ENCODE peak calls at places on chromosomes 3 and 15, in six cellular contexts. V is HepG2, D is sigmoid colon, Y is prostate gland, R is endothelial cell of umbilical vein, A is K562. C is an unnamed sample.
A peak's percentile ranks its signal among the peaks of the same experiment; 100 is the strongest.

GRCh38 chr3:184658223-184658860 is 53.5 kb downstream of the MAGEF1 start:
- DNase-seq in V (no peak), D (no peak), Y (no peak), R (no peak), A (no peak), C (no peak)

GRCh38 chr3:192444791-192445106 is 282.6 kb downstream of the FGF12 start:
- DNase-seq in V (no peak), D (no peak), Y (no peak), R (no peak), A (no peak), C (no peak)

GRCh38 chr3:116863842-116864626 is 154.5 kb downstream of the TUSC7 start:
- DNase-seq in V (peak; percentile 1), D (no peak), Y (no peak), R (peak; percentile 79), A (no peak), C (no peak)

GRCh38 chr3:107241217-107241616 is 136.0 kb upstream of the CCDC54 start:
- DNase-seq in V (no peak), D (no peak), Y (peak; percentile 22), R (no peak), A (peak; percentile 11), C (no peak)

GRCh38 chr3:185400866-185401265 is 37.9 kb downstream of the MAP3K13 start:
- DNase-seq in V (no peak), D (no peak), Y (no peak), R (no peak), A (no peak), C (no peak)

GRCh38 chr3:81419196-81419595 is 342.2 kb downstream of the GBE1 start:
- DNase-seq in V (peak; percentile 1), D (no peak), Y (no peak), R (peak; percentile 43), A (no peak), C (no peak)

GRCh38 chr3:30266536-30266935 is 339.9 kb upstream of the TGFBR2 start:
- DNase-seq in V (no peak), D (no peak), Y (no peak), R (no peak), A (no peak), C (no peak)

GRCh38 chr15:58839485-58839884 is 68.4 kb downstream of the MINDY2 start:
- DNase-seq in V (peak; percentile 24), D (no peak), Y (no peak), R (no peak), A (peak; percentile 12), C (no peak)

GRCh38 chr15:68298882-68299381 is 21.4 kb downstream of the FEM1B start:
- DNase-seq in V (no peak), D (no peak), Y (no peak), R (no peak), A (no peak), C (no peak)

GRCh38 chr3:194279106-194279505 is 72.0 kb downstream of the CPN2 start:
- DNase-seq in V (no peak), D (peak; percentile 50), Y (no peak), R (no peak), A (no peak), C (peak; percentile 52)

GRCh38 chr3:22209578-22209977 is 458.6 kb upstream of the ZNF385D start:
- DNase-seq in V (no peak), D (no peak), Y (no peak), R (no peak), A (no peak), C (no peak)

GRCh38 chr3:132538072-132538471 is 59.0 kb upstream of the ACKR4 start:
- DNase-seq in V (peak; percentile 71), D (no peak), Y (peak; percentile 17), R (no peak), A (no peak), C (no peak)

GRCh38 chr15:96038650-96039049 is 291.9 kb upstream of the NR2F2 start:
- DNase-seq in V (no peak), D (no peak), Y (no peak), R (no peak), A (no peak), C (no peak)

GRCh38 chr3:141289228-141289772 is 57.7 kb downstream of the PXYLP1 start:
- DNase-seq in V (no peak), D (no peak), Y (no peak), R (no peak), A (no peak), C (no peak)

GRCh38 chr3:58651268-58651667 is 15.3 kb downstream of the FAM3D start:
- DNase-seq in V (no peak), D (no peak), Y (no peak), R (peak; percentile 92), A (no peak), C (no peak)

GRCh38 chr15:69126054-69126469 is 34.4 kb upstream of the GLCE start:
- DNase-seq in V (peak; percentile 80), D (no peak), Y (no peak), R (peak; percentile 7), A (no peak), C (no peak)

GRCh38 chr15:99845009-99845408 is 111.8 kb upstream of the LYSMD4 start:
- DNase-seq in V (no peak), D (no peak), Y (no peak), R (no peak), A (no peak), C (no peak)

GRCh38 chr3:64341355-64341754 is 116.1 kb upstream of the PRICKLE2 start:
- DNase-seq in V (no peak), D (no peak), Y (no peak), R (no peak), A (no peak), C (no peak)

GRCh38 chr3:11668243-11669232 is 24.8 kb upstream of the VGLL4 start:
- DNase-seq in V (no peak), D (no peak), Y (no peak), R (no peak), A (no peak), C (no peak)

GRCh38 chr3:171458056-171458856 is 1.9 kb downstream of the TNIK start:
- DNase-seq in V (no peak), D (no peak), Y (no peak), R (peak; percentile 44), A (no peak), C (no peak)

GRCh38 chr3:172138792-172139507 is 99.6 kb downstream of the FNDC3B start:
- DNase-seq in V (peak; percentile 70), D (peak; percentile 79), Y (no peak), R (peak; percentile 78), A (peak; percentile 44), C (no peak)

GRCh38 chr15:28960979-28961378 is 75.2 kb downstream of the APBA2 start:
- DNase-seq in V (no peak), D (no peak), Y (no peak), R (peak; percentile 20), A (no peak), C (no peak)

GRCh38 chr15:96977886-96978285 is 647.4 kb downstream of the NR2F2 start:
- DNase-seq in V (no peak), D (no peak), Y (no peak), R (no peak), A (no peak), C (no peak)

GRCh38 chr3:52237659-52238172 is 1.2 kb downstream of the TWF2 start:
- DNase-seq in V (no peak), D (peak; percentile 97), Y (peak; percentile 74), R (peak; percentile 61), A (peak; percentile 46), C (peak; percentile 94)

GRCh38 chr3:111338059-111338698 is 203.8 kb upstream of the CD96 start:
- DNase-seq in V (peak; percentile 62), D (no peak), Y (peak; percentile 44), R (peak; percentile 71), A (no peak), C (no peak)

GRCh38 chr3:194124221-194124620 is 11.7 kb upstream of the HES1 start:
- DNase-seq in V (no peak), D (peak; percentile 11), Y (no peak), R (no peak), A (no peak), C (no peak)

GRCh38 chr15:63392355-63393009 is 10.8 kb upstream of the CA12 start:
- DNase-seq in V (no peak), D (no peak), Y (peak; percentile 49), R (no peak), A (no peak), C (no peak)

GRCh38 chr3:38136272-38136806 is 588 bp downstream of the ACAA1 start:
- DNase-seq in V (no peak), D (no peak), Y (no peak), R (no peak), A (peak; percentile 55), C (no peak)
- TF ChIP-seq POLR2AphosphoS5 in V (no peak), D (no peak), Y (no peak), R (no peak), A (no peak), C (no peak)

DNA sequence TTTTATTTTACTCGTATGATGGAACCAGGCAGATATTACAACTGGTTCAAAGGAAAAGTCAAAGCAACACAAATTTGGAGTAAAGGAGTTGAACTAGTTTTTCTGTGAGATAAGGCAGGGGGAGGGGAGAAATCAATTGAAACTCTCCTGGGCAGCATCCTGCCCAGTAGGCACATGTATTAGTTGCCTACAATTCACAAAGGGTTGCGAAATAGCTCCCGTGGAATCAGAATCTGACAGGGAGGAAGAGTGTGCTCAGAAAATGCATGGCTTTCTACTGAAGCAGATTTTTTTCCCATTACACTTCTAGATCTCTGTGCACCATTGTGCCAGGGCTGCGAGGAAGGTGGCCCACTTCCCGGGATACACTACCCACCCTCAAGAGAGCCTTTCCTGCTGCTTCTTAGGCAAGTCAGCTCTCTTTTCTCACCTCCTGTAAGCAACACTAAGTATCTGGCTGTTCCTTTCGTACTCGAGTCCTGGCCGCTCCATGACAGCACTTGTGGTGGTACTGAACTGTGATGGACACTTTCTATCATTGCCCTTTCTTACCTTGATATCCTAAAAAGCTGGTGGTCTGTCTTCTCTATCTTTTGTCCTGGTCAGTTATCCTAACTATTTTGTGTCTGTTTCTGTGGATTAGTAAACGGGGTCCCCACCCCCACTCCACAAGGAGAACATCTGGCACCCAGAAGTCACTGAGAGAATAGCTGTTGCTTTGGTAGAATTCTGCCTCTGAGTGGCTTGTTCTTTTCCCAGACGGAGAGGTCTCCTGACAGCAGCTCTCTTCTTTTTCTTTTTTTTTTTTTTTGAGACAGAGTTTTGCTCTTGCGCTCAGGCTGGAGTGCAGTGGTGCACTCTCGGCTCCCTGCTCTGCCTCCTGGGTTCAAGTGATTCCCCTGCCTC is 74.8 kb downstream of the RPL39L start:
- DNase-seq in V (peak; percentile 65), D (no peak), Y (peak; percentile 59), R (no peak), A (no peak), C (no peak)
- TF ChIP-seq POLR2A in V (no peak), D (no peak), Y (no peak), R (no peak), A (no peak), C (no peak)

GRCh38 chr3:9250236-9250635 is 790 bp upstream of the SRGAP3 start:
- DNase-seq in V (no peak), D (no peak), Y (no peak), R (no peak), A (no peak), C (no peak)
- H3K4me3 ChIP-seq in V (peak overlapping the region; percentile 80), D (no peak overlapping the region), Y (no peak overlapping the region), R (no peak overlapping the region), A (no peak overlapping the region), C (peak overlapping the region; percentile 59)

GRCh38 chr3:133575121-133575520 is 1.6 kb downstream of the CDV3 start:
- DNase-seq in V (no peak), D (no peak), Y (no peak), R (peak; percentile 21), A (no peak), C (no peak)

GRCh38 chr3:133576169-133576568 is 2.7 kb downstream of the CDV3 start:
- DNase-seq in V (no peak), D (no peak), Y (no peak), R (peak; percentile 32), A (no peak), C (no peak)

GRCh38 chr3:133574260-133574881 is 885 bp downstream of the CDV3 start:
- DNase-seq in V (peak; percentile 44), D (peak; percentile 84), Y (peak; percentile 53), R (peak; percentile 75), A (peak; percentile 61), C (peak; percentile 85)

GRCh38 chr3:133583396-133583795 is 9.9 kb downstream of the CDV3 start:
- DNase-seq in V (no peak), D (no peak), Y (no peak), R (no peak), A (no peak), C (no peak)

GRCh38 chr3:133578548-133579191 is 5.2 kb downstream of the CDV3 start:
- DNase-seq in V (peak; percentile 81), D (no peak), Y (no peak), R (peak; percentile 53), A (peak; percentile 15), C (no peak)
- TF ChIP-seq POLR2AphosphoS5 in V (no peak), D (no peak), Y (no peak), R (no peak), A (no peak), C (no peak)